ENCODE peak calls at places on chromosomes 4 and X, in four cellular contexts. Y, Z, D and I are unnamed samples.
A peak's percentile ranks its signal among the peaks of the same experiment; 100 is the strongest.

GRCh38 chr4:165433529-165433928 is 54.7 kb downstream of the CPE start:
- DNase-seq in Y (no peak), D (no peak), Z (no peak), I (no peak)

GRCh38 chrX:68659385-68659784 is 11.9 kb downstream of the STARD8 start:
- DNase-seq in Y (no peak), D (no peak), Z (no peak), I (no peak)

GRCh38 chr4:79865253-79865652 is 207.8 kb downstream of the ANTXR2 start:
- DNase-seq in Z (no peak), Y (no peak), D (peak; percentile 16), I (no peak)

GRCh38 chrX:13087322-13088154 is 43.1 kb upstream of the FAM9C start:
- DNase-seq in Y (no peak), Z (peak; percentile 79), D (no peak), I (no peak)

GRCh38 chrX:10617964-10618342 is 2.4 kb downstream of the MID1 start:
- DNase-seq in D (no peak), Z (no peak), Y (no peak), I (no peak)

GRCh38 chr4:47038263-47038662 is 6.9 kb downstream of the GABRB1 start:
- DNase-seq in Z (no peak), Y (no peak), D (no peak), I (no peak)

GRCh38 chr4:88159137-88159725 is 792 bp upstream of the ABCG2 start:
- DNase-seq in Z (no peak), Y (no peak), D (no peak), I (no peak)

GRCh38 chrX:82141942-82142341 is 940.0 kb downstream of the SH3BGRL start:
- DNase-seq in D (no peak), Y (no peak), Z (peak; percentile 37), I (no peak)